ENCODE peak calls at places on chromosome 17, in six cellular contexts. X is right atrium auricular region, D is gastrocnemius medialis, A is colonic mucosa, C is DMS 273 treated with DMSO at 0.1 percent for 48 hours, H is iPS-NIHi11. F is an unnamed sample.

GRCh38 chr17:58283674-58284612 is 3.2 kb upstream of the MPO start:
- DNase-seq in A (no peak), H (no peak), C (no peak), D (no peak), X (peak), F (no peak)

GRCh38 chr17:42403150-42403549 is 14.9 kb upstream of the STAT3 start:
- DNase-seq in D (no peak), A (peak), X (no peak), C (no peak), H (peak), F (no peak)

GRCh38 chr17:27295945-27296344 is 2.0 kb downstream of the WSB1 start:
- DNase-seq in D (no peak), C (no peak), H (no peak), A (peak), X (no peak), F (no peak)

GRCh38 chr17:10550014-10550413 is 556 bp upstream of the MYH2 start:
- DNase-seq in H (no peak), D (no peak), C (no peak), X (no peak), A (no peak), F (no peak)

GRCh38 chr17:76166168-76166567 is 25.1 kb upstream of the FOXJ1 start:
- DNase-seq in H (no peak), D (no peak), A (no peak), C (no peak), X (no peak), F (no peak)

GRCh38 chr17:77948690-77949114 is 9.8 kb upstream of the TNRC6C start:
- DNase-seq in H (peak), X (no peak), A (no peak), D (no peak), C (no peak), F (no peak)

GRCh38 chr17:55587608-55588139 is 76.4 kb upstream of the SMIM36 start:
- DNase-seq in D (no peak), C (no peak), X (peak), H (no peak), A (no peak), F (no peak)

GRCh38 chr17:5500804-5501391 is 14.5 kb downstream of the MIS12 start:
- DNase-seq in C (peak), X (peak), A (peak), D (peak), H (peak), F (no peak)

GRCh38 chr17:32757963-32758362 is 119.0 kb downstream of the MYO1D start:
- DNase-seq in D (no peak), X (no peak), H (no peak), A (no peak), C (no peak), F (no peak)

GRCh38 chr17:74737299-74738050 is 419 bp downstream of the RAB37 start:
- DNase-seq in A (no peak), D (no peak), X (no peak), H (peak), C (peak), F (no peak)

GRCh38 chr17:74288785-74289184 is 14.8 kb downstream of the DNAI2 start:
- DNase-seq in H (no peak), C (no peak), A (no peak), X (no peak), D (no peak), F (no peak)

GRCh38 chr17:77320501-77321256 is 179.9 kb downstream of the SEC14L1 start:
- DNase-seq in D (peak), A (no peak), H (no peak), X (no peak), C (no peak), F (no peak)

GRCh38 chr17:82924812-82925211 is 85.0 kb upstream of the ZNF750 start:
- DNase-seq in A (no peak), X (no peak), H (no peak), D (no peak), C (no peak), F (no peak)

GRCh38 chr17:48107137-48108055 is at the start of gene SNX11:
- DNase-seq in D (peak), H (peak), A (peak), X (peak), C (peak), F (peak)

GRCh38 chr17:58329808-58330543 is 1.4 kb upstream of the TSPOAP1 start:
- DNase-seq in D (no peak), A (no peak), C (no peak), X (no peak), H (no peak), F (no peak)

GRCh38 chr17:58265266-58265665 is 15.5 kb downstream of the MPO start:
- DNase-seq in C (no peak), H (no peak), A (no peak), D (no peak), X (no peak), F (no peak)